ENCODE peak calls at places on chromosomes 2 and 18, in nine cellular contexts. One of them, this sample, is unnamed.

GRCh38 chr2:237534380-237534779 is 32.0 kb upstream of the PRLH start:
- DNase-seq in cardiac fibroblast: no peak
- DNase-seq in kidney: no peak
- DNase-seq in LNCaP clone FGC: no peak
- DNase-seq in mucosa of gallbladder: no peak
- DNase-seq in D341Med: no peak
- DNase-seq in epithelial cell of esophagus: no peak
- DNase-seq in kidney epithelial cell: no peak
- DNase-seq in Calu3: no peak
- DNase-seq in this sample: no peak

GRCh38 chr2:212998629-212999359 is 152.6 kb downstream of the IKZF2 start:
- DNase-seq in kidney epithelial cell: no peak
- DNase-seq in kidney: no peak
- DNase-seq in LNCaP clone FGC: no peak
- DNase-seq in D341Med: no peak
- DNase-seq in epithelial cell of esophagus: peak
- DNase-seq in mucosa of gallbladder: no peak
- DNase-seq in Calu3: no peak
- DNase-seq in cardiac fibroblast: peak
- DNase-seq in this sample: peak

GRCh38 chr2:62512385-62512784 is 6.4 kb upstream of the TMEM17 start:
- DNase-seq in cardiac fibroblast: no peak
- DNase-seq in epithelial cell of esophagus: no peak
- DNase-seq in D341Med: no peak
- DNase-seq in mucosa of gallbladder: no peak
- DNase-seq in LNCaP clone FGC: no peak
- DNase-seq in Calu3: no peak
- DNase-seq in kidney: no peak
- DNase-seq in kidney epithelial cell: no peak
- DNase-seq in this sample: no peak

GRCh38 chr2:69801745-69802144 is 27.7 kb upstream of the GMCL1 start:
- DNase-seq in D341Med: no peak
- DNase-seq in kidney epithelial cell: no peak
- DNase-seq in epithelial cell of esophagus: no peak
- DNase-seq in cardiac fibroblast: no peak
- DNase-seq in mucosa of gallbladder: no peak
- DNase-seq in LNCaP clone FGC: no peak
- DNase-seq in kidney: no peak
- DNase-seq in Calu3: no peak
- DNase-seq in this sample: no peak

GRCh38 chr2:18242716-18243115 is 317.7 kb downstream of the RDH14 start:
- DNase-seq in kidney: no peak
- DNase-seq in LNCaP clone FGC: no peak
- DNase-seq in mucosa of gallbladder: no peak
- DNase-seq in kidney epithelial cell: no peak
- DNase-seq in D341Med: no peak
- DNase-seq in cardiac fibroblast: no peak
- DNase-seq in Calu3: no peak
- DNase-seq in epithelial cell of esophagus: no peak
- DNase-seq in this sample: no peak

GRCh38 chr18:51907687-51908597 is 432.1 kb upstream of the DCC start:
- DNase-seq in kidney epithelial cell: no peak
- DNase-seq in mucosa of gallbladder: no peak
- DNase-seq in D341Med: no peak
- DNase-seq in epithelial cell of esophagus: no peak
- DNase-seq in cardiac fibroblast: no peak
- DNase-seq in Calu3: no peak
- DNase-seq in kidney: no peak
- DNase-seq in LNCaP clone FGC: no peak
- DNase-seq in this sample: no peak

GRCh38 chr18:51068111-51068510 is 38.1 kb downstream of the SMAD4 start:
- DNase-seq in epithelial cell of esophagus: peak
- DNase-seq in kidney epithelial cell: no peak
- DNase-seq in cardiac fibroblast: peak
- DNase-seq in mucosa of gallbladder: no peak
- DNase-seq in D341Med: no peak
- DNase-seq in kidney: no peak
- DNase-seq in LNCaP clone FGC: no peak
- DNase-seq in Calu3: no peak
- DNase-seq in this sample: peak

GRCh38 chr2:175076272-175076671 is 71.1 kb upstream of the CHN1 start:
- DNase-seq in mucosa of gallbladder: no peak
- DNase-seq in Calu3: no peak
- DNase-seq in LNCaP clone FGC: no peak
- DNase-seq in epithelial cell of esophagus: no peak
- DNase-seq in kidney: no peak
- DNase-seq in kidney epithelial cell: no peak
- DNase-seq in D341Med: no peak
- DNase-seq in cardiac fibroblast: no peak
- DNase-seq in this sample: no peak

GRCh38 chr2:65165595-65165994 is 35.7 kb upstream of the RAB1A start:
- DNase-seq in mucosa of gallbladder: no peak
- DNase-seq in kidney epithelial cell: no peak
- DNase-seq in LNCaP clone FGC: no peak
- DNase-seq in cardiac fibroblast: no peak
- DNase-seq in D341Med: no peak
- DNase-seq in epithelial cell of esophagus: no peak
- DNase-seq in kidney: peak
- DNase-seq in Calu3: no peak
- DNase-seq in this sample: no peak

GRCh38 chr2:101809656-101810055 is 112.1 kb downstream of the MAP4K4 start:
- DNase-seq in kidney epithelial cell: no peak
- DNase-seq in LNCaP clone FGC: no peak
- DNase-seq in mucosa of gallbladder: no peak
- DNase-seq in cardiac fibroblast: no peak
- DNase-seq in kidney: no peak
- DNase-seq in epithelial cell of esophagus: no peak
- DNase-seq in Calu3: no peak
- DNase-seq in D341Med: no peak
- DNase-seq in this sample: no peak

GRCh38 chr2:9415770-9416169 is 7.6 kb downstream of the ITGB1BP1 start:
- DNase-seq in kidney epithelial cell: no peak
- DNase-seq in Calu3: no peak
- DNase-seq in epithelial cell of esophagus: peak
- DNase-seq in LNCaP clone FGC: no peak
- DNase-seq in mucosa of gallbladder: no peak
- DNase-seq in D341Med: no peak
- DNase-seq in cardiac fibroblast: no peak
- DNase-seq in kidney: no peak
- DNase-seq in this sample: no peak

GRCh38 chr18:80109676-80110078 is 615 bp downstream of the ADNP2 start:
- DNase-seq in kidney: peak
- DNase-seq in epithelial cell of esophagus: peak
- DNase-seq in mucosa of gallbladder: no peak
- DNase-seq in kidney epithelial cell: no peak
- DNase-seq in D341Med: peak
- DNase-seq in cardiac fibroblast: peak
- DNase-seq in LNCaP clone FGC: no peak
- DNase-seq in Calu3: peak
- DNase-seq in this sample: peak

GRCh38 chr2:52258038-52258437 is 1226.1 kb upstream of the NRXN1 start:
- DNase-seq in epithelial cell of esophagus: no peak
- DNase-seq in Calu3: no peak
- DNase-seq in mucosa of gallbladder: no peak
- DNase-seq in LNCaP clone FGC: no peak
- DNase-seq in cardiac fibroblast: no peak
- DNase-seq in D341Med: no peak
- DNase-seq in kidney: no peak
- DNase-seq in kidney epithelial cell: no peak
- DNase-seq in this sample: no peak

GRCh38 chr2:2116657-2117056 is 214.4 kb downstream of the MYT1L start:
- DNase-seq in mucosa of gallbladder: no peak
- DNase-seq in LNCaP clone FGC: no peak
- DNase-seq in Calu3: no peak
- DNase-seq in D341Med: no peak
- DNase-seq in epithelial cell of esophagus: no peak
- DNase-seq in cardiac fibroblast: no peak
- DNase-seq in kidney: no peak
- DNase-seq in kidney epithelial cell: no peak
- DNase-seq in this sample: no peak

GRCh38 chr2:149141046-149141445 is 102.5 kb downstream of the LYPD6B start:
- DNase-seq in Calu3: no peak
- DNase-seq in epithelial cell of esophagus: no peak
- DNase-seq in D341Med: no peak
- DNase-seq in LNCaP clone FGC: no peak
- DNase-seq in kidney: no peak
- DNase-seq in mucosa of gallbladder: peak
- DNase-seq in kidney epithelial cell: no peak
- DNase-seq in cardiac fibroblast: no peak
- DNase-seq in this sample: no peak

GRCh38 chr18:59493019-59493418 is 134.0 kb upstream of the LMAN1 start:
- DNase-seq in kidney: no peak
- DNase-seq in Calu3: no peak
- DNase-seq in cardiac fibroblast: no peak
- DNase-seq in LNCaP clone FGC: no peak
- DNase-seq in mucosa of gallbladder: no peak
- DNase-seq in kidney epithelial cell: no peak
- DNase-seq in D341Med: no peak
- DNase-seq in epithelial cell of esophagus: no peak
- DNase-seq in this sample: no peak

GRCh38 chr2:203404996-203405395 is 76.8 kb downstream of the ABI2 start:
- DNase-seq in cardiac fibroblast: peak
- DNase-seq in Calu3: no peak
- DNase-seq in D341Med: no peak
- DNase-seq in kidney: no peak
- DNase-seq in LNCaP clone FGC: no peak
- DNase-seq in kidney epithelial cell: no peak
- DNase-seq in epithelial cell of esophagus: no peak
- DNase-seq in mucosa of gallbladder: no peak
- DNase-seq in this sample: no peak

GRCh38 chr2:10548626-10549025 is 100.5 kb upstream of the ODC1 start:
- DNase-seq in cardiac fibroblast: peak
- DNase-seq in kidney: peak
- DNase-seq in mucosa of gallbladder: no peak
- DNase-seq in LNCaP clone FGC: no peak
- DNase-seq in epithelial cell of esophagus: no peak
- DNase-seq in Calu3: no peak
- DNase-seq in kidney epithelial cell: no peak
- DNase-seq in D341Med: no peak
- DNase-seq in this sample: peak

GRCh38 chr2:46145840-46146239 is 151.4 kb upstream of the EPAS1 start:
- DNase-seq in cardiac fibroblast: no peak
- DNase-seq in D341Med: no peak
- DNase-seq in Calu3: no peak
- DNase-seq in LNCaP clone FGC: no peak
- DNase-seq in kidney: no peak
- DNase-seq in mucosa of gallbladder: no peak
- DNase-seq in kidney epithelial cell: no peak
- DNase-seq in epithelial cell of esophagus: no peak
- DNase-seq in this sample: no peak

GRCh38 chr2:20428717-20429490 is 18.0 kb upstream of the RHOB start:
- DNase-seq in LNCaP clone FGC: no peak
- DNase-seq in epithelial cell of esophagus: no peak
- DNase-seq in mucosa of gallbladder: no peak
- DNase-seq in D341Med: no peak
- DNase-seq in kidney: no peak
- DNase-seq in Calu3: no peak
- DNase-seq in kidney epithelial cell: no peak
- DNase-seq in cardiac fibroblast: no peak
- DNase-seq in this sample: no peak

GRCh38 chr2:892892-893291 is 57.8 kb upstream of the SNTG2 start:
- DNase-seq in epithelial cell of esophagus: no peak
- DNase-seq in LNCaP clone FGC: no peak
- DNase-seq in kidney epithelial cell: no peak
- DNase-seq in cardiac fibroblast: no peak
- DNase-seq in Calu3: no peak
- DNase-seq in mucosa of gallbladder: peak
- DNase-seq in kidney: no peak
- DNase-seq in D341Med: no peak
- DNase-seq in this sample: no peak

GRCh38 chr2:230778350-230779140 is 65.9 kb downstream of the CAB39 start:
- DNase-seq in epithelial cell of esophagus: no peak
- DNase-seq in kidney: no peak
- DNase-seq in mucosa of gallbladder: no peak
- DNase-seq in D341Med: no peak
- DNase-seq in Calu3: no peak
- DNase-seq in kidney epithelial cell: no peak
- DNase-seq in cardiac fibroblast: peak
- DNase-seq in LNCaP clone FGC: no peak
- DNase-seq in this sample: peak

This sample was measured in fibroblast of pulmonary artery.